ENCODE peak calls at places on chromosomes 2 and 18, in seven cellular contexts. Q is PC-3, L is GM23248, G is fibroblast of lung, T is GM23338, C is HCT116, P is IMR-90. Z is an unnamed sample. For H4K20me1, the result is how much of the 10 kb centered on the place peaks cover.

GRCh38 chr2:223813329-223813728 is 24.1 kb downstream of the AP1S3 start:
- DNase-seq in P (no peak), G (no peak), C (no peak), T (no peak), Q (no peak), L (no peak), Z (no peak)

GRCh38 chr2:61161888-61162287 is at the start of gene C2orf74:
- DNase-seq in G (no peak), L (no peak), P (no peak), C (no peak), T (no peak), Q (no peak), Z (no peak)

GRCh38 chr2:167342769-167343168 is 454.5 kb downstream of the XIRP2 start:
- DNase-seq in L (no peak), T (peak), C (no peak), P (no peak), Q (peak), G (no peak), Z (no peak)

GRCh38 chr2:238170386-238171071 is 11.8 kb downstream of the ERFE start:
- DNase-seq in L (peak), G (peak), P (no peak), T (no peak), Q (no peak), C (no peak), Z (peak)

GRCh38 chr18:10205136-10205535 is 249.3 kb upstream of the APCDD1 start:
- DNase-seq in L (no peak), Q (no peak), G (peak), T (no peak), P (no peak), C (no peak), Z (no peak)

GRCh38 chr2:124875627-124876244 is 850.6 kb downstream of the CNTNAP5 start:
- DNase-seq in Q (no peak), T (no peak), G (peak), L (no peak), P (no peak), C (no peak), Z (no peak)

GRCh38 chr2:42196403-42197267 is 27.5 kb downstream of the EML4 start:
- DNase-seq in C (peak), Q (peak), L (peak), P (peak), T (peak), G (peak), Z (no peak)

GRCh38 chr2:18845854-18846253 is 256.5 kb upstream of the NT5C1B start:
- DNase-seq in C (no peak), Q (no peak), P (no peak), G (no peak), T (no peak), L (no peak), Z (no peak)

GRCh38 chr18:79640064-79640672 is 39.4 kb upstream of the CTDP1 start:
- DNase-seq in Q (no peak), L (no peak), G (no peak), C (no peak), T (no peak), P (no peak), Z (no peak)

GRCh38 chr2:39141346-39142011 is 20.6 kb upstream of the SOS1 start:
- DNase-seq in G (peak), C (no peak), P (no peak), T (peak), Q (peak), L (peak), Z (no peak)

GRCh38 chr2:53058526-53058925 is 709.1 kb upstream of the CHAC2 start:
- DNase-seq in L (peak), T (peak), G (peak), Q (peak), C (no peak), P (peak), Z (no peak)

GRCh38 chr2:240374085-240374907 is 61.2 kb upstream of the GPC1 start:
- DNase-seq in C (no peak), T (no peak), G (peak), L (peak), Q (peak), P (peak), Z (peak)

GRCh38 chr18:76374330-76375281 is 120.4 kb downstream of the ZNF516 start:
- DNase-seq in T (no peak), Q (no peak), L (no peak), C (no peak), P (no peak), G (no peak), Z (no peak)

GRCh38 chr18:36402765-36403396 is 105.4 kb downstream of the FHOD3 start:
- DNase-seq in G (peak), C (no peak), P (peak), T (peak), L (peak), Q (no peak), Z (no peak)

GRCh38 chr2:242031481-242032019 is 162.0 kb downstream of the RTP5 start:
- DNase-seq in P (peak), G (peak), Q (peak), T (no peak), L (peak), C (no peak), Z (peak)

GRCh38 chr18:74493689-74494088 is 2.5 kb upstream of the CNDP2 start:
- DNase-seq in T (peak), P (peak), L (peak), Q (peak), G (peak), C (peak), Z (no peak)

GRCh38 chr2:59296279-59296678 is 1055.2 kb upstream of the FANCL start:
- DNase-seq in Q (no peak), T (no peak), G (no peak), C (no peak), P (no peak), L (no peak), Z (no peak)

GRCh38 chr2:158753561-158754302 is 41.4 kb upstream of the DAPL1 start:
- DNase-seq in T (peak), P (peak), G (peak), Q (peak), L (peak), C (peak), Z (peak)

GRCh38 chr18:7177131-7177744 is 53.7 kb upstream of the LRRC30 start:
- DNase-seq in C (no peak), Q (peak), P (peak), G (peak), L (peak), T (peak), Z (peak)

GRCh38 chr2:151682459-151683003 is 51.7 kb downstream of the NEB start:
- DNase-seq in Q (no peak), T (no peak), C (no peak), L (no peak), G (no peak), P (no peak), Z (peak)

GRCh38 chr2:9993490-9994165 is 42.1 kb downstream of the GRHL1 start:
- DNase-seq in L (peak), P (no peak), G (no peak), Q (no peak), T (no peak), C (no peak), Z (no peak)

GRCh38 chr2:1867141-1867540 is 122.8 kb upstream of the PXDN start:
- DNase-seq in P (no peak), Q (no peak), L (no peak), G (no peak), C (no peak), T (no peak), Z (peak)

GRCh38 chr2:132797551-132797950 is 127.5 kb upstream of the LYPD1 start:
- DNase-seq in G (peak), P (peak), L (peak), T (no peak), C (no peak), Q (peak), Z (peak)

GRCh38 chr2:126971162-126971480 is 72.4 kb downstream of the TEX51 start:
- DNase-seq in L (no peak), P (no peak), T (no peak), Q (no peak), C (no peak), G (no peak), Z (no peak)
- H3K4me3 ChIP-seq in L (peak), P (no peak), T (no peak), Q (no peak), C (no peak), G (no peak), Z (no peak)

GRCh38 chr2:98381494-98381893 is 35.2 kb downstream of the CNGA3 start:
- DNase-seq in Q (no peak), T (no peak), G (no peak), L (no peak), P (no peak), C (no peak), Z (no peak)
- H2AFZ ChIP-seq in Q (no peak), T (no peak), G (no peak), L (no peak), P (no peak), C (no peak), Z (no peak)

DNA sequence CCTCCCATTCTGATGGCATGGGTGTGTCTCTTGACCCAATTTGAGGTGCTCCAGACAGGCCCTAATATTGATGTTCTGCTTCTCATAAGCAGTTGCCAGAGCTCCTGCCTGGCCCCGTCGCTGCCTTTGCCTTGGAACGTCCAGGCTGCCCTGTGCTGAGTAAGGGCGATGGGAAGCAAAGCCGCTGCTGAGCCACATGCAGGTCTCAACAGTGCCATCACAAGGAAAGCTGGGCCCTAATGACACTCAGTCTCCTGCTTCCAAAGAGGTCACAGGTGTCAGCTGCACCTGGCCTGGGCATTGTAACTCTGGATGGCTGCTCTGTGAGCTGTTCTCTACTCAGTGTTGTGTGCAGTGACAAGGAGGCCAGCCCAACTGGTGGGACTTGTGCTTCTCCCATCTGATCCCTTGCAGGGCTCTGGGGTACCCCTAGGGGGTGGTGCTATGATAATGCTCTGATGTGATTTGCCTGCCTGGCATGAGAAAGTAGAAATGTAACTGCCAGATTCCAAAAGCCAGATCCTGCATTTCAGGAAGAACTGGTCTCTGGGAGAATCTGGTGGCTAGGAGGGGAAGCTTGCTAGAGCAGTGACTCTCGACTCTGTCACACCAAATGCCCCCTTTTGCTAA is 8.7 kb downstream of the TTC39C start:
- DNase-seq in L (no peak), Q (peak), P (no peak), G (no peak), C (no peak), T (peak), Z (no peak)
- H4K20me1 ChIP-seq in L (under half), Q (under half), P (under half), G (under half), C (under half), T (half or more), Z (half or more)

DNA sequence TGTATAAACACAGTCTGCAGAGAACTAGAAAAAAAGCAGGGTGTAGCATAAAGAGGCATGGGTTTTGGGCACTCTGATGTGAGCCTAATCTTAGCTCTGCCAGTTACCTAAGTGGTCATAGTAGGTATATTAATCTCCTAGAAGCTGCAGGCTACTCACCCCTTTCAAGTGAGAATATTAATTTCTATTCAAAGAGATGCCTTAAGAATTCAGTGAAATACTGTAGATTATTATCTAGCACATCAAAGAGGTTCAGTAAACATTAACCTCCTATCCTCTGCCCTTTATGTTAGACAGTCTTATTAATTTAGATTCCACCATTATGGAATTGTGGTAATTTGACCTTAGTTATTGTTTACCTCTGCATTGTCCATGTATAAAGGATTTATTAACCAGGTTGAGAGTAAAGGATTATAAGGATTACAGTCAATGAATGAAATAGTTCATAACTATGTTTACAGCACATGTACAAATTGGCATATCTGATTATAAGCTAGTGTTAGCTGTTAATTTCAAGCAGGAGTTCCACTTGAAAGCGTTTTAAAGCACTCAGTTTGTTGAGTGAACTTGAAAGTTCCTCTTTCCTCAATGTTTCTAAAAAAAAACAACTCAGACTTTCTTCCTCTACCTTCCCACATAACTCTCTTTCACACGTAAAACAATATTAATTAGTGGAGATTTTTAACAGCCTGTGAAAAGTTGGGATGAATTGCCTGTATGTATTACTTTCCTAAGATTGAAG is 150.6 kb upstream of the EPC2 start:
- DNase-seq in Q (no peak), L (no peak), P (no peak), C (no peak), T (no peak), G (no peak), Z (no peak)
- H3K4me3 ChIP-seq in Q (no peak), L (no peak), P (no peak), C (no peak), T (no peak), G (no peak), Z (no peak)

GRCh38 chr2:197011777-197012641 is 85.5 kb upstream of the PGAP1 start:
- DNase-seq in Q (peak), L (peak), C (peak), P (peak), G (peak), T (peak), Z (peak)
- H2AFZ ChIP-seq in Q (peak), L (no peak), C (peak), P (no peak), G (no peak), T (no peak), Z (peak)

GRCh38 chr18:2572892-2573291 is 1.5 kb downstream of the NDC80 start:
- DNase-seq in L (peak), T (no peak), C (no peak), Q (no peak), P (no peak), G (no peak), Z (no peak)
- H4K20me1 ChIP-seq in L (under half), T (under half), C (under half), Q (under half), P (under half), G (under half), Z (under half)

GRCh38 chr2:12787891-12788783 is 71.4 kb downstream of the TRIB2 start:
- DNase-seq in L (peak), C (no peak), T (no peak), G (peak), Q (peak), P (peak), Z (peak)
- H3K4me3 ChIP-seq in L (no peak), C (no peak), T (no peak), G (no peak), Q (no peak), P (no peak), Z (peak)

GRCh38 chr2:221629478-221629877 is 57.4 kb upstream of the EPHA4 start:
- DNase-seq in G (peak), Q (peak), L (peak), P (peak), T (no peak), C (peak), Z (peak)
- H2AFZ ChIP-seq in G (no peak), Q (peak), L (peak), P (peak), T (no peak), C (peak), Z (peak)

GRCh38 chr18:23462876-23463275 is 9.8 kb downstream of the RIOK3 start:
- DNase-seq in Q (no peak), G (no peak), P (peak), C (no peak), L (no peak), T (no peak), Z (no peak)
- H4K20me1 ChIP-seq in Q (under half), G (under half), P (half or more), C (under half), L (under half), T (under half), Z (under half)

GRCh38 chr18:22173221-22173927 is 4.0 kb downstream of the GATA6 start:
- DNase-seq in G (no peak), L (no peak), C (no peak), Q (no peak), T (no peak), P (no peak), Z (peak)
- H3K4me3 ChIP-seq in G (peak), L (peak), C (no peak), Q (peak), T (no peak), P (peak), Z (peak)